ENCODE peak calls at places on chromosomes 4 and X, in five cellular contexts. T is substantia nigra, M is NCI-H2081, I is M059J, J is tibial nerve. L is an unnamed sample.

GRCh38 chr4:68466751-68467150 is 19.5 kb downstream of the TMPRSS11E start:
- DNase-seq in J (no peak), I (peak), M (no peak), T (no peak), L (peak)

GRCh38 chr4:63528592-63528991 is 880.7 kb downstream of the TECRL start:
- DNase-seq in I (no peak), M (no peak), T (no peak), J (no peak), L (no peak)

GRCh38 chrX:87732133-87732532 is 214.5 kb downstream of the KLHL4 start:
- DNase-seq in T (no peak), I (no peak), J (no peak), M (no peak), L (no peak)

GRCh38 chrX:71365356-71365875 is 741 bp upstream of the TAF1 start:
- DNase-seq in M (no peak), J (no peak), T (no peak), I (no peak), L (no peak)

GRCh38 chrX:13164611-13165010 is 120.2 kb upstream of the FAM9C start:
- DNase-seq in I (no peak), T (no peak), M (no peak), J (no peak), L (no peak)

GRCh38 chr4:33746979-33747378 is 2497.3 kb downstream of the ARAP2 start:
- DNase-seq in I (no peak), T (no peak), M (no peak), J (no peak), L (peak)

GRCh38 chr4:8681391-8681790 is 88.8 kb downstream of the CPZ start:
- DNase-seq in M (no peak), T (no peak), I (no peak), J (peak), L (no peak)

GRCh38 chr4:43253511-43253910 is 361.0 kb downstream of the GRXCR1 start:
- DNase-seq in M (no peak), I (no peak), T (no peak), J (no peak), L (no peak)

GRCh38 chr4:13547563-13548041 is 3.3 kb upstream of the NKX3-2 start:
- DNase-seq in M (peak), I (peak), T (no peak), J (no peak), L (no peak)

GRCh38 chr4:48906283-48907173 is at the start of gene OCIAD2:
- DNase-seq in T (no peak), I (peak), M (peak), J (no peak), L (peak)

GRCh38 chr4:184932343-184932742 is 85.9 kb upstream of the HELT start:
- DNase-seq in M (no peak), I (no peak), T (no peak), J (no peak), L (no peak)

GRCh38 chr4:159077702-159078495 is 25.0 kb upstream of the RAPGEF2 start:
- DNase-seq in M (no peak), T (no peak), I (peak), J (no peak), L (peak)

GRCh38 chr4:1904042-1904441 is 32.8 kb downstream of the NSD2 start:
- DNase-seq in I (no peak), M (no peak), T (no peak), J (no peak), L (no peak)

GRCh38 chr4:1474126-1475090 is 68.2 kb upstream of the NKX1-1 start:
- DNase-seq in I (no peak), T (no peak), J (no peak), M (no peak), L (no peak)

GRCh38 chrX:103531002-103531401 is 11.7 kb upstream of the RAB40A start:
- DNase-seq in M (no peak), I (peak), J (no peak), T (no peak), L (no peak)

GRCh38 chr4:1170156-1170804 is 2.1 kb downstream of the SPON2 start:
- DNase-seq in I (no peak), J (no peak), M (no peak), T (no peak), L (no peak)

GRCh38 chr4:184746532-184746870 is 12.6 kb upstream of the CENPU start:
- DNase-seq in M (no peak), J (no peak), T (no peak), I (peak), L (peak)

GRCh38 chrX:21926527-21927278 is 13.8 kb upstream of the SMS start:
- DNase-seq in M (no peak), J (no peak), I (peak), T (no peak), L (peak)

GRCh38 chr4:73599182-73599581 is 21.1 kb downstream of the RASSF6 start:
- DNase-seq in I (peak), T (no peak), J (peak), M (no peak), L (peak)

GRCh38 chr4:10008208-10009005 is 12.9 kb downstream of the SLC2A9 start:
- DNase-seq in M (peak), T (no peak), J (no peak), I (peak), L (peak)

GRCh38 chrX:22296871-22297270 is 24.2 kb downstream of the CBLL2 start:
- DNase-seq in J (no peak), M (no peak), T (no peak), I (no peak), L (no peak)

GRCh38 chrX:8067754-8068469 is 103.2 kb downstream of the VCX2 start:
- DNase-seq in T (no peak), I (peak), J (no peak), M (no peak), L (peak)

GRCh38 chr4:147736458-147736857 is 4.6 kb downstream of the ARHGAP10 start:
- DNase-seq in I (peak), T (no peak), J (no peak), M (no peak), L (peak)

GRCh38 chr4:41887821-41888699 is 47.2 kb upstream of the TMEM33 start:
- DNase-seq in T (no peak), J (no peak), M (peak), I (peak), L (no peak)

GRCh38 chr4:89413518-89413917 is 105.9 kb upstream of the GPRIN3 start:
- DNase-seq in I (no peak), T (no peak), J (no peak), M (no peak), L (no peak)

L was measured in mammary epithelial cell.